ENCODE peak calls at places on chromosomes 1 and 21, in six cellular contexts. W is adrenal gland, E is left lung, Q is RWPE1, C is A673, B is tibial artery. G is an unnamed sample.

GRCh38 chr1:28553229-28553930 is 495 bp downstream of the TRNAU1AP start:
- DNase-seq in W (peak; percentile 33), E (peak; percentile 48), Q (peak; percentile 50), C (no peak), B (peak; percentile 24), G (no peak)

GRCh38 chr1:3233031-3233430 is 164.0 kb downstream of the PRDM16 start:
- DNase-seq in W (no peak), E (no peak), Q (no peak), C (no peak), B (no peak), G (no peak)

GRCh38 chr1:225467193-225468020 is 39.6 kb upstream of the LBR start:
- DNase-seq in W (peak; percentile 57), E (peak; percentile 88), Q (no peak), C (peak; percentile 54), B (peak; percentile 67), G (no peak)

GRCh38 chr1:41751804-41752513 is 166.8 kb downstream of the HIVEP3 start:
- DNase-seq in W (peak; percentile 52), E (no peak), Q (no peak), C (no peak), B (no peak), G (no peak)

GRCh38 chr1:91645031-91645430 is 144.4 kb downstream of the CDC7 start:
- DNase-seq in W (no peak), E (no peak), Q (no peak), C (no peak), B (no peak), G (no peak)

GRCh38 chr1:206925116-206925736 is 3.5 kb upstream of the FCMR start:
- DNase-seq in W (peak; percentile 58), E (peak; percentile 79), Q (no peak), C (no peak), B (peak; percentile 39), G (no peak)

GRCh38 chr21:45460611-45461368 is 55.8 kb downstream of the COL18A1 start:
- DNase-seq in W (no peak), E (no peak), Q (no peak), C (peak; percentile 33), B (no peak), G (no peak)

GRCh38 chr21:32307706-32308105 is 9.1 kb downstream of the MRAP start:
- DNase-seq in W (no peak), E (no peak), Q (no peak), C (no peak), B (no peak), G (no peak)

GRCh38 chr1:167820684-167821355 is 93.1 kb downstream of the ADCY10 start:
- DNase-seq in W (no peak), E (no peak), Q (no peak), C (no peak), B (no peak), G (no peak)

GRCh38 chr1:188462837-188463236 is 1634.1 kb downstream of the PLA2G4A start:
- DNase-seq in W (no peak), E (no peak), Q (no peak), C (no peak), B (no peak), G (no peak)

GRCh38 chr1:232403017-232403714 is 226.8 kb downstream of the SIPA1L2 start:
- DNase-seq in W (no peak), E (no peak), Q (no peak), C (no peak), B (no peak), G (no peak)

GRCh38 chr1:161885013-161885412 is 118.9 kb downstream of the ATF6 start:
- DNase-seq in W (no peak), E (no peak), Q (peak; percentile 41), C (peak; percentile 62), B (peak; percentile 39), G (no peak)

GRCh38 chr1:67771776-67772175 is 61.5 kb downstream of the GNG12 start:
- DNase-seq in W (no peak), E (no peak), Q (no peak), C (peak; percentile 34), B (no peak), G (no peak)

GRCh38 chr21:29074783-29075182 is 1.3 kb upstream of the CCT8 start:
- DNase-seq in W (no peak), E (no peak), Q (no peak), C (no peak), B (no peak), G (no peak)
- H3K27ac ChIP-seq in W (no peak overlapping the region), E (no peak overlapping the region), Q (no peak overlapping the region), C (no peak overlapping the region), B (no peak overlapping the region), G (no peak overlapping the region)

GRCh38 chr1:6425671-6426070 is 1.1 kb downstream of the ESPN start:
- DNase-seq in W (no peak), E (no peak), Q (no peak), C (no peak), B (no peak), G (no peak)

GRCh38 chr1:6423321-6423999 is 1.1 kb upstream of the ESPN start:
- DNase-seq in W (peak; percentile 64), E (no peak), Q (peak; percentile 74), C (peak; percentile 60), B (no peak), G (no peak)

GRCh38 chr1:6426321-6426971 is 1.9 kb downstream of the ESPN start:
- DNase-seq in W (peak; percentile 71), E (no peak), Q (no peak), C (no peak), B (no peak), G (no peak)

GRCh38 chr1:6424619-6425593 is at the start of gene ESPN:
- DNase-seq in W (no peak), E (no peak), Q (no peak), C (no peak), B (no peak), G (no peak)

GRCh38 chr1:6424000-6424565 is 493 bp upstream of the ESPN start:
- DNase-seq in W (no peak), E (no peak), Q (no peak), C (no peak), B (no peak), G (no peak)
- H3K27ac ChIP-seq in W (no peak overlapping the region), E (no peak overlapping the region), Q (peak overlapping the region; percentile 88), C (no peak overlapping the region), B (no peak overlapping the region), G (no peak overlapping the region)

GRCh38 chr1:981491-981954 is 370 bp downstream of the PERM1 start:
- DNase-seq in W (no peak), E (no peak), Q (no peak), C (no peak), B (no peak), G (no peak)
- H3K27ac ChIP-seq in W (no peak overlapping the region), E (no peak overlapping the region), Q (no peak overlapping the region), C (no peak overlapping the region), B (peak overlapping the region; percentile 57), G (no peak overlapping the region)

GRCh38 chr1:217109928-217110327 is 386.7 kb upstream of the ESRRG start:
- DNase-seq in W (no peak), E (no peak), Q (no peak), C (no peak), B (no peak), G (no peak)

GRCh38 chr1:217106231-217106630 is 383.0 kb upstream of the ESRRG start:
- DNase-seq in W (no peak), E (no peak), Q (peak; percentile 14), C (no peak), B (no peak), G (no peak)

GRCh38 chr1:217105432-217105831 is 382.2 kb upstream of the ESRRG start:
- DNase-seq in W (no peak), E (no peak), Q (no peak), C (no peak), B (no peak), G (no peak)
- H3K27ac ChIP-seq in W (no peak overlapping the region), E (no peak overlapping the region), Q (no peak overlapping the region), C (no peak overlapping the region), B (no peak overlapping the region), G (no peak overlapping the region)

GRCh38 chr1:7085521-7085920 is 300.3 kb downstream of the CAMTA1 start:
- DNase-seq in W (no peak), E (no peak), Q (no peak), C (no peak), B (no peak), G (no peak)

GRCh38 chr1:7084232-7084894 is 299.1 kb downstream of the CAMTA1 start:
- DNase-seq in W (no peak), E (no peak), Q (no peak), C (no peak), B (no peak), G (no peak)

DNA sequence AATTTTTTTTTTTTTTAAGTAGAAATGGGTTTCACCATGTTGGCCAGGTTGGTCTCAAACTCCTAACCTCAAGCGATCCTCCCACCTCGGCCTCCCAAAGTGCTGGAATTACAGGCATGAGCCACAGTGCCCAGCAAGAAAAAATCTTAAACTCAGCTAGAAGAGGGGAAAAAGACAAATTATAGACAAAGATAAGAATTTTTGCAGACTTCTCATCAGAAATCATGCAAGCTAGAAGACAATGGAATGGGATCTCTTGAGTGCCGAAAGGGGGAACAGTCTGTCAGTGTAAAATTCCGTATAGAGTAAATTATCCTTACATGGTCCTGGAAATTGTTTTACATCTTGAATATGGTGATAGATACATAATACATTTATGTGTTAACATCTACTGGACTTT is 294.4 kb downstream of the CAMTA1 start:
- DNase-seq in W (no peak), E (no peak), Q (no peak), C (no peak), B (no peak), G (no peak)
- H3K27ac ChIP-seq in W (no peak overlapping the region), E (no peak overlapping the region), Q (no peak overlapping the region), C (no peak overlapping the region), B (no peak overlapping the region), G (no peak overlapping the region)

DNA sequence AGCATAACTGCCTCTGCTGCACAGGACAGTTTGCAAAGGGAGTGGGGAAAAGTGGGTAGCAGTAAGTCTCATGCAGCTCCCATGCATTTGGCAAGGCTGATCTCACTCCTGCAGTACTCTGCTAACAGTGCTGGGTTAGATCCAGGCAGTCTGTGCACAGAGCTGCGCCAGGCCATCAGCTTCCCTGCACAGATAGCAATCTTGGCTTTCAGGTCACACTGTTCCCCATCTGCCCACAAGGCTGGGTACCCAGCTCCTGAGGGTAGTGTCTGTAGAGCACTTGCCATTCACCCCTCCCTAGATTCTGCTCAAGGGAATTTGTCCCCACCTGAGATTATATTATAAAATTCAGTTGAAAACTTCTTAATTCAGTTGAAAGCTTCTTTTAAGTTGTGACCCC is 72.2 kb downstream of the SH3BGR start:
- DNase-seq in W (no peak), E (no peak), Q (no peak), C (no peak), B (no peak), G (no peak)
- H3K27ac ChIP-seq in W (no peak overlapping the region), E (no peak overlapping the region), Q (no peak overlapping the region), C (no peak overlapping the region), B (no peak overlapping the region), G (no peak overlapping the region)

GRCh38 chr1:118578276-118578675 is 393.2 kb upstream of the SPAG17 start:
- DNase-seq in W (no peak), E (no peak), Q (no peak), C (no peak), B (no peak), G (no peak)
- H3K27ac ChIP-seq in W (no peak overlapping the region), E (no peak overlapping the region), Q (no peak overlapping the region), C (no peak overlapping the region), B (no peak overlapping the region), G (no peak overlapping the region)